ENCODE peak calls at places on chromosome X, in four cellular contexts. T is OCI-LY7, Y is PC-3, W is GM23248. B is an unnamed sample.

GRCh38 chrX:65751511-65751910 is 84.1 kb downstream of the MSN start:
- DNase-seq in T (no peak), Y (no peak), W (no peak), B (no peak)

GRCh38 chrX:88883205-88883604 is 136.2 kb downstream of the CPXCR1 start:
- DNase-seq in T (no peak), Y (peak), W (peak), B (no peak)

GRCh38 chrX:131287556-131288179 is 1.4 kb downstream of the IGSF1 start:
- DNase-seq in T (no peak), Y (no peak), W (no peak), B (no peak)

GRCh38 chrX:46247456-46247855 is 297.8 kb downstream of the ZNF674 start:
- DNase-seq in T (no peak), Y (no peak), W (no peak), B (no peak)

GRCh38 chrX:49282647-49283011 is 13.0 kb downstream of the PPP1R3F start:
- DNase-seq in T (no peak), Y (no peak), W (peak), B (peak)

GRCh38 chrX:108696690-108697089 is 39.7 kb downstream of the IRS4 start:
- DNase-seq in T (no peak), Y (peak), W (peak), B (no peak)

GRCh38 chrX:11100281-11101035 is 10.7 kb upstream of the HCCS start:
- DNase-seq in T (no peak), Y (peak), W (peak), B (peak)

GRCh38 chrX:65528705-65529340 is 5.8 kb downstream of the LAS1L start:
- DNase-seq in T (peak), Y (peak), W (peak), B (peak)

GRCh38 chrX:103607385-103608304 is at the start of gene TCEAL3:
- DNase-seq in T (no peak), Y (peak), W (peak), B (peak)

GRCh38 chrX:57596109-57596870 is 4.5 kb downstream of the ZXDB start:
- DNase-seq in T (no peak), Y (peak), W (peak), B (no peak)

GRCh38 chrX:41705680-41706374 is 17.1 kb downstream of the GPR34 start:
- DNase-seq in T (peak), Y (no peak), W (no peak), B (no peak)

GRCh38 chrX:40012800-40013682 is 84.7 kb downstream of the BCOR start:
- DNase-seq in T (peak), Y (peak), W (peak), B (peak)

GRCh38 chrX:40012039-40012799 is 85.5 kb downstream of the BCOR start:
- DNase-seq in T (no peak), Y (peak), W (peak), B (peak)

GRCh38 chrX:40009890-40010289 is 87.9 kb downstream of the BCOR start:
- DNase-seq in T (no peak), Y (no peak), W (no peak), B (peak)

GRCh38 chrX:40010550-40011364 is 87.0 kb downstream of the BCOR start:
- DNase-seq in T (no peak), Y (no peak), W (no peak), B (peak)

DNA sequence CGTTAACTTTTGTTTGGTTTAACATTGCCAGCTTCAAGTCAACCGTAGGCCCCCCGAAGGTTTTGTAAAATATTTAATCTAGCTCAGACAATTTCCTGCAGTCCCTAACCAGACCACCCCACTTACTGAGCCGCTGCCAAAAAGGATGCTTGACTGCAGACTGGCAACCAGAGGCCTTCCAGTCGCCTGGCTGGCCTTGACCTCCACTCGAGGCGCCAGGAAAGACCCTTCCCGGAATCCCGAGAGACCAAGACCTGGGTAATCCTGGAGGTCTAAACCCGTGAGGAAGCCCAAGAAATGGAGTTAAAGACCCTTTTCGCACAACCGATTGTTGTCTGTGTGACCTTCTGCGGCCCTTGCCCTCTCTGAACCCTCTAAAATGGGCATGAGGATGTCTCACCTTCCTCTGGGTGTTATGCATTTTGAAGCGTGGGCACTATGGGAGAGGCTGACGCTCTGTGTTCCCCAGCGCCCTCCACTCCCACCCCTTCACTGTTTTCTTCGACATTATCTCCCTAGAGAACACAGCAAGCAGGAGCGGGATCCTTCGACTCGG is 86.2 kb downstream of the BCOR start:
- DNase-seq in T (no peak), Y (no peak), W (no peak), B (no peak)
- H3K4me2 ChIP-seq in T (no peak), Y (peak), W (peak), B (peak)

DNA sequence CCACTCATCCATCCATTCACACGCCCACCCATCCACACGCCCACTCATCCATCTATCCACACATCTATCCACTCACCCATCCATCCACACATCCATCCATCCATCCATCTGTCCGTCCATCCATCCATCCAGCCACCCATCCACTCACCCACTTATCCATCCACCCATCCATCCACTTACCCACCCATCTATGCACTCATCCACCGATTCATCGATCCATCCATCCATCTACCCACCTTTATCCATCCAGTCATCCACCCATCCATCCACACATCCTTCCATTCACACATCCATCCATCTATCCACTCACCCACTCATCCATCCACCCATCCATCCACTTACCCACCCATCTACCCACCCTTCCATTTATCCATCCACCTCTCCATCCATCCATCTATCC is 28.3 kb downstream of the ASMTL start:
- DNase-seq in T (no peak), Y (no peak), W (no peak), B (no peak)
- TF ChIP-seq EZH2phosphoT487 in T (no peak), Y (no peak), W (no peak), B (no peak)

DNA sequence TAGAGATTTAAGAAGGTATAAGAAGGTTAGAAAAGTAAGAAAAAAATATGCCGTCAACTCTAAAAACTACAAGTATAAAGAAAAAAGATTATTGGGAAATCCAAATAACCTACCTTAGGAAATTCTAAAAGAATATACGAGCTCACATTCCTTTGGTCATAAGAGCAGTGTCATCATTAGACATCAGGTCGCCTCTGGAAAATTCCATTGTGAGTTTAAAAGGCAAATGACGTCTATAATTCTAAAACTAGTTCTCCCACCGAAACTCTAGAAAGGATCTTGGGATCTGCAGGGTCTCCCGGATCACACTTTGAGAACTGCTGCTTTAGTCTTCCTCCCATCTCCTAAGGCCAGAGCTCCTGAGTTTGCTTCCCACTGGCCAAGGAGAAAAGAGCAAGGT is 518 bp upstream of the SAT1 start:
- DNase-seq in T (no peak), Y (peak), W (peak), B (no peak)
- H3K4me2 ChIP-seq in T (peak), Y (peak), W (peak), B (peak)

GRCh38 chrX:106891762-106892161 is 11.4 kb downstream of the RIPPLY1 start:
- DNase-seq in T (no peak), Y (peak), W (peak), B (no peak)

GRCh38 chrX:106894392-106894909 is 8.7 kb downstream of the RIPPLY1 start:
- DNase-seq in T (peak), Y (peak), W (peak), B (peak)

GRCh38 chrX:106894978-106895452 is 8.1 kb downstream of the RIPPLY1 start:
- DNase-seq in T (no peak), Y (peak), W (peak), B (no peak)

DNA sequence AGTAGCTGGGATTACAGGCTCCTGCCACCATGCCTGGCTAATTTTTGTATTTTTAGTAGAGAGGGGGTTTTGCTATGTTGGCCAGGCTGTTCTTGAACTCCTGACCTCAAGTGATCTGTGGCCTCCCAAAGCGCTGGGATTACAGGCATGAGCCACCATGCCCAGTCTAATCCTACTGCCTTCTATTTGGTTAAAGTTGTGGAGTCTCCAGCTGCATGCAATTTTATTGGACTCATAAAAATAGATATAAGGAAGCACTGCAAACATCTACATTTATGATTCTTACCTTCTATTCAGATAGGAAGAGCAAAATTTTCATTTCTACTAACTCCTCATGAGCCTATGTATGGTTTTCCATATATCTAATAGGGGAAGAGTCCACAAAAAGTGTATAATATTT is 13.7 kb downstream of the RIPPLY1 start:
- DNase-seq in T (no peak), Y (no peak), W (no peak), B (no peak)
- TF ChIP-seq EZH2phosphoT487 in T (no peak), Y (no peak), W (no peak), B (no peak)

GRCh38 chrX:54695231-54695630 is 102.8 kb downstream of the ITIH6 start:
- DNase-seq in T (no peak), Y (peak), W (peak), B (no peak)

DNA sequence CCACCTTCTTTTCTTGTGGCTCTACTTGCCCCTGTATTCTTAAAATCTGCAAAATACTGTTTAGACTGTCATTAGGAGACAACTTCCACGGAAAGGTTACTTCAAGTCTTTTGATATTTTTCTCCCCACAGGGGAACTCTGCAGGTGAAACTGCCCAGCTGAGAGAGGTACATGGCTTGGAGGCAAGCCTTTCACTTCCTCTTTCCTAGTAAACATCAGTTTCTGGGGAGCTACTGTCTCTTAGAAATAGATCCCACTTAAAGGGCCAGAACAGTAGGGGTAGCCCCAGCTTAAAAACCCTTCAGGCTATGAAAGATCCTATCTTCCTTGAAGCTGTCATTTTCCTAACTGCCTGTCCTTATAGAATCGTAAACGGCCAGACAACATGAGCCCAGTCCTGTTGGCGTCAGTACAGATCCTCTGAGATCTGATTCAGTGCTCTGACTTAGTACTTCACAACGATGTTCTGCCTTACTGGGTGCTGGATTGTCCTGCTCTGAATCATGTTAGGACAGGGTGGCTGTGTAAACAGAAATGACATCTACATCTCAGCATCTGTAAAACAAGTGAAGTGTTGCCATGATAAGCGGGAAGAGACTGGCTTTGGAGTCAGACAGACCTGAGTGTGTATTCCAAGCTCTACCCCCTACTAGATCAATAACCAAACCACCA is 102.1 kb downstream of the ITIH6 start:
- DNase-seq in T (peak), Y (peak), W (peak), B (no peak)
- H3K4me2 ChIP-seq in T (peak), Y (peak), W (peak), B (no peak)

DNA sequence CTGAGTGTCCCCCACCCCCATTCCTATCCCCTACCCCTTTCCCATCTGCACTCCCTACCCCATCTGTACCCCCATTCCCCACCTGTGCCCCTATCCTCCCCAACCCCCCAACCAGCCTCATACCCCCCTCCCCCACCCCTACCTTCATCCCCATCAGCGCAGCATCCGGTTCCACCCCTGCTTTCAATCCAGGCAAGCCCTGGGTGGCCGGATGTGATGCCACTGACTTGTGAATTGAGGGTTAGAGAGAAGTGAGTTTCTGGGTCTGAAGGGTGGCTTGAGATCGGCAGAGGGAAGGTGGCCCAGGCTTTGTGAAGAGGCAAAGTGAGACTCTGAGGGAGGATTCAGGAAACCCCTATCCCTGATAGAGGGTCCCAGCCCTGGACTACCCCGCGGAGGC is 7.8 kb downstream of the MAGEA4 start:
- DNase-seq in T (no peak), Y (no peak), W (no peak), B (no peak)
- TF ChIP-seq EZH2phosphoT487 in T (no peak), Y (no peak), W (no peak), B (no peak)

GRCh38 chrX:74423289-74423985 is 2.1 kb downstream of the SLC16A2 start:
- DNase-seq in T (no peak), Y (no peak), W (peak), B (no peak)
- H3K4me2 ChIP-seq in T (no peak), Y (no peak), W (peak), B (peak)

DNA sequence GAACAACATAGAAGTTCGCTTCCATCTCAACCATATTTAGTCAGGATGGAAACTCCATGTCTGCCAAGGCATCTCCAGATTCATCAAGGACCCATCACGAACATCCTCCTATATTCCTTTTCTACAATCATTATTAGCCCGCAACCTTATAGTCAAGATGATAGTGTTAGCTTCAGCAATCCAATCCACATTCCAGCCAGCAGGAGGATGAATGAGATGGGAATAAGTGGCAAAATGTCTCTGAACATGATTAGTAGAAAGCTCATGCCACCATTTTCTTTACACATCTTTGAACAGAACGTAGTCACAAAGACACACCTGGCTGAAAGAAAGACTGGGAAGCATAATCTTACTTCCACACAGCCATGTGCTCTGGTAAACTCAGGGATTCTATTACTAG is 18.6 kb upstream of the NR0B1 start:
- DNase-seq in T (no peak), Y (no peak), W (no peak), B (no peak)
- TF ChIP-seq EZH2phosphoT487 in T (no peak), Y (no peak), W (no peak), B (no peak)

DNA sequence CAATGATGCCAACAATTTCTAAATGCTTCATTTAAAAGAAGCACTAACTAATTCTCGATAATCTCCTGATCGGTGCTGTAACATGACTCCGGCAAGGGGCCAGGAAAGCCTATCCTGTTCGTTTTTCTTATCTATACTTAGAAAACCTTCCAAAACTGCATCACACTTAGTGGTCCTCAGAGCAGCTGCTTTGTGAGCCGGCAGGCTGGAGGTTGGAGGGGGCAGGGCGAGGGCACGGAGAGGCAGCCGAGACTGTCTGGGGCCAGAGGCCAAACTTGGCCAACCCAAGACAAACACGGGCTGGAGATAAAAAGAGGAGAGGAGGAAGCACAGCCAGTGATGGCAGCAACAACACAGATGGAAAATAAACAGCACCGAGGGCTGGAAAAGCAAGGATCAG is 455.7 kb downstream of the BCOR start:
- DNase-seq in T (no peak), Y (no peak), W (no peak), B (no peak)
- H3K4me2 ChIP-seq in T (no peak), Y (no peak), W (peak), B (no peak)

B was measured in neural progenitor cell.